ENCODE peak calls at places on chromosome 22, in eight cellular contexts. J is smooth muscle cell of the brain vasculature; R is adipocyte; P is fibroblast of the conjunctiva; Q is hypothalamus; S is NCI-H2029 treated with DMSO at 0.1 percent for 48 hours; A is activated T-cell treated with anti-CD3 and anti-CD28 coated beads, Interleukin-2, amount 50 U/mL, for 24 hours; F is MCF 10A. H is an unnamed sample.

GRCh38 chr22:49933236-49933921 is 14.9 kb downstream of the CRELD2 start:
- DNase-seq in Q (peak), J (no peak), F (no peak), P (no peak), A (peak), R (no peak), S (no peak), H (no peak)

GRCh38 chr22:41910050-41910598 is 4.8 kb downstream of the SHISA8 start:
- DNase-seq in J (no peak), F (no peak), A (peak), R (peak), P (no peak), S (no peak), Q (no peak), H (peak)

GRCh38 chr22:39422721-39423120 is 23.1 kb downstream of the TAB1 start:
- DNase-seq in A (no peak), P (no peak), F (no peak), J (no peak), Q (no peak), R (no peak), S (no peak), H (no peak)

GRCh38 chr22:31313366-31314147 is 21.3 kb upstream of the PIK3IP1 start:
- DNase-seq in R (peak), F (peak), S (peak), P (peak), J (no peak), A (peak), Q (no peak), H (peak)

GRCh38 chr22:27461470-27461869 is 340.1 kb downstream of the MN1 start:
- DNase-seq in F (peak), R (peak), A (no peak), Q (no peak), J (no peak), P (no peak), S (no peak), H (peak)

GRCh38 chr22:22877523-22878210 is 9.9 kb upstream of the IGLL5 start:
- DNase-seq in Q (no peak), P (peak), A (peak), R (peak), F (peak), S (peak), J (peak), H (peak)

GRCh38 chr22:46619240-46619829 is 851 bp upstream of the GRAMD4 start:
- DNase-seq in R (no peak), Q (no peak), F (no peak), J (no peak), A (no peak), S (no peak), P (no peak), H (no peak)

GRCh38 chr22:25153961-25154685 is 45.5 kb upstream of the CRYBB3 start:
- DNase-seq in A (no peak), R (peak), J (no peak), Q (no peak), F (peak), P (peak), S (peak), H (no peak)

GRCh38 chr22:31739795-31740201 is 10.1 kb downstream of the PRR14L start:
- DNase-seq in J (no peak), S (peak), P (no peak), F (no peak), R (no peak), A (no peak), Q (no peak), H (no peak)

GRCh38 chr22:30868663-30869385 is 99.8 kb downstream of the MORC2 start:
- DNase-seq in P (no peak), J (no peak), A (no peak), Q (no peak), F (peak), R (peak), S (peak), H (no peak)

GRCh38 chr22:37023743-37024338 is 4.3 kb downstream of the MPST start:
- DNase-seq in J (no peak), F (no peak), A (no peak), Q (no peak), S (no peak), P (no peak), R (no peak), H (no peak)

GRCh38 chr22:24105018-24105360 is 76.3 kb upstream of the SUSD2 start:
- DNase-seq in P (no peak), J (no peak), Q (no peak), S (no peak), A (no peak), R (peak), F (no peak), H (no peak)

GRCh38 chr22:37817705-37818311 is 5.4 kb upstream of the GALR3 start:
- DNase-seq in F (peak), S (peak), A (peak), J (peak), Q (peak), P (peak), R (peak), H (peak)

GRCh38 chr22:31148953-31149627 is 8.8 kb upstream of the PLA2G3 start:
- DNase-seq in R (peak), P (peak), A (peak), S (peak), F (peak), Q (peak), J (no peak), H (peak)

GRCh38 chr22:41417622-41418390 is 28.8 kb downstream of the TOB2 start:
- DNase-seq in R (peak), J (no peak), Q (peak), S (no peak), F (peak), P (no peak), A (no peak), H (no peak)

GRCh38 chr22:24503137-24503850 is 8.2 kb downstream of the UPB1 start:
- DNase-seq in A (peak), S (no peak), F (peak), P (peak), Q (no peak), R (peak), J (no peak), H (peak)

GRCh38 chr22:50577987-50578775 is at the start of gene CPT1B:
- DNase-seq in F (no peak), P (no peak), J (no peak), Q (no peak), A (no peak), S (no peak), R (peak), H (no peak)

GRCh38 chr22:39474351-39474991 is 17.7 kb downstream of the MGAT3 start:
- DNase-seq in P (no peak), Q (no peak), J (no peak), R (peak), S (no peak), F (no peak), A (no peak), H (no peak)

GRCh38 chr22:44440224-44441160 is 57.5 kb downstream of the RTL6 start:
- DNase-seq in Q (no peak), P (no peak), S (no peak), F (no peak), R (no peak), A (peak), J (no peak), H (no peak)

GRCh38 chr22:38419121-38419863 is 35.7 kb downstream of the KCNJ4 start:
- DNase-seq in S (no peak), A (no peak), F (no peak), J (no peak), P (no peak), Q (no peak), R (no peak), H (no peak)

H was measured in nephron progenitor cell.